ENCODE peak calls at places on chromosomes 12 and 14, in six cellular contexts. L, W, Z, G, R and K are unnamed samples.

GRCh38 chr14:33016611-33017010 is 77.9 kb downstream of the NPAS3 start:
- DNase-seq in L (no peak), W (no peak), Z (no peak), G (no peak), R (no peak), K (no peak)

GRCh38 chr12:14664434-14665023 is 31.9 kb downstream of the GUCY2C start:
- DNase-seq in L (peak), W (peak), Z (no peak), G (peak), R (peak), K (peak)

GRCh38 chr14:73753887-73754880 is 40.0 kb upstream of the PNMA1 start:
- DNase-seq in L (peak), W (peak), Z (no peak), G (no peak), R (peak), K (peak)

GRCh38 chr14:102917469-102918211 is 4.8 kb upstream of the AMN start:
- DNase-seq in L (peak), W (peak), Z (peak), G (peak), R (peak), K (no peak)

GRCh38 chr14:106506901-106507305 is 980.5 kb downstream of the TMEM121 start:
- DNase-seq in L (no peak), W (peak), Z (no peak), G (peak), R (no peak), K (no peak)

GRCh38 chr14:100727565-100728240 is 1.0 kb downstream of the DLK1 start:
- DNase-seq in L (no peak), W (no peak), Z (no peak), G (no peak), R (no peak), K (no peak)

GRCh38 chr12:19945559-19946485 is 422.5 kb upstream of the PDE3A start:
- DNase-seq in L (no peak), W (no peak), Z (no peak), G (no peak), R (no peak), K (no peak)

GRCh38 chr14:56205906-56206305 is 87.7 kb downstream of the PELI2 start:
- DNase-seq in L (no peak), W (no peak), Z (no peak), G (no peak), R (peak), K (no peak)

GRCh38 chr12:5023842-5024241 is 19.8 kb upstream of the KCNA5 start:
- DNase-seq in L (no peak), W (no peak), Z (no peak), G (no peak), R (no peak), K (no peak)

GRCh38 chr12:66600805-66601392 is 78.0 kb downstream of the GRIP1 start:
- DNase-seq in L (no peak), W (no peak), Z (no peak), G (no peak), R (no peak), K (no peak)